ENCODE peak calls at places on chromosome 3, in eight cellular contexts. F is OCI-LY7; P is fibroblast of the aortic adventitia; O is foreskin fibroblast; B is mesendoderm; C is heart left ventricle; T is aorta; A is CD8-positive, alpha-beta memory T cell. Q is an unnamed sample.

GRCh38 chr3:124829819-124830554 is 57.2 kb downstream of the ITGB5 start:
- DNase-seq in F (no peak), P (peak), O (no peak), B (no peak), C (no peak), T (no peak), A (no peak), Q (no peak)

GRCh38 chr3:171239757-171240503 is 213.4 kb upstream of the SLC2A2 start:
- DNase-seq in F (no peak), P (no peak), O (no peak), B (no peak), C (no peak), T (no peak), A (no peak), Q (no peak)

GRCh38 chr3:76949033-76949432 is 90.9 kb upstream of the ROBO2 start:
- DNase-seq in F (no peak), P (no peak), O (no peak), B (no peak), C (no peak), T (no peak), A (no peak), Q (no peak)

GRCh38 chr3:26652157-26652556 is 29.6 kb downstream of the LRRC3B start:
- DNase-seq in F (no peak), P (no peak), O (no peak), B (no peak), C (peak), T (no peak), A (no peak), Q (no peak)

GRCh38 chr3:119156868-119157267 is 10.9 kb downstream of the TEX55 start:
- DNase-seq in F (peak), P (no peak), O (no peak), B (no peak), C (no peak), T (no peak), A (no peak), Q (no peak)

GRCh38 chr3:112984485-112984884 is 6.3 kb upstream of the GTPBP8 start:
- DNase-seq in F (no peak), P (no peak), O (no peak), B (no peak), C (no peak), T (no peak), A (no peak), Q (peak)

GRCh38 chr3:11915621-11916417 is 69.1 kb upstream of the TAMM41 start:
- DNase-seq in F (no peak), P (no peak), O (no peak), B (peak), C (no peak), T (no peak), A (no peak), Q (no peak)

GRCh38 chr3:160106905-160107861 is 118.0 kb upstream of the C3orf80 start:
- DNase-seq in F (no peak), P (no peak), O (no peak), B (peak), C (no peak), T (no peak), A (no peak), Q (no peak)

GRCh38 chr3:111338059-111338698 is 203.8 kb upstream of the CD96 start:
- DNase-seq in F (peak), P (peak), O (peak), B (peak), C (no peak), T (peak), A (no peak), Q (peak)

GRCh38 chr3:99504258-99504657 is 134.1 kb upstream of the COL8A1 start:
- DNase-seq in F (no peak), P (peak), O (peak), B (no peak), C (no peak), T (no peak), A (no peak), Q (no peak)

GRCh38 chr3:196284396-196284795 is 3.1 kb downstream of the PCYT1A start:
- DNase-seq in F (no peak), P (peak), O (no peak), B (no peak), C (no peak), T (no peak), A (no peak), Q (peak)

GRCh38 chr3:196281962-196282361 is 5.6 kb downstream of the PCYT1A start:
- DNase-seq in F (no peak), P (no peak), O (no peak), B (no peak), C (no peak), T (no peak), A (no peak), Q (no peak)

GRCh38 chr3:196275126-196275525 is 12.4 kb downstream of the PCYT1A start:
- DNase-seq in F (no peak), P (no peak), O (no peak), B (no peak), C (no peak), T (no peak), A (no peak), Q (peak)

GRCh38 chr3:196280689-196281463 is 6.7 kb downstream of the PCYT1A start:
- DNase-seq in F (no peak), P (no peak), O (no peak), B (no peak), C (no peak), T (no peak), A (no peak), Q (no peak)
- H3K4me3 ChIP-seq in F (no peak), P (no peak), O (no peak), B (no peak), C (no peak), T (no peak), A (no peak), Q (peak)

DNA sequence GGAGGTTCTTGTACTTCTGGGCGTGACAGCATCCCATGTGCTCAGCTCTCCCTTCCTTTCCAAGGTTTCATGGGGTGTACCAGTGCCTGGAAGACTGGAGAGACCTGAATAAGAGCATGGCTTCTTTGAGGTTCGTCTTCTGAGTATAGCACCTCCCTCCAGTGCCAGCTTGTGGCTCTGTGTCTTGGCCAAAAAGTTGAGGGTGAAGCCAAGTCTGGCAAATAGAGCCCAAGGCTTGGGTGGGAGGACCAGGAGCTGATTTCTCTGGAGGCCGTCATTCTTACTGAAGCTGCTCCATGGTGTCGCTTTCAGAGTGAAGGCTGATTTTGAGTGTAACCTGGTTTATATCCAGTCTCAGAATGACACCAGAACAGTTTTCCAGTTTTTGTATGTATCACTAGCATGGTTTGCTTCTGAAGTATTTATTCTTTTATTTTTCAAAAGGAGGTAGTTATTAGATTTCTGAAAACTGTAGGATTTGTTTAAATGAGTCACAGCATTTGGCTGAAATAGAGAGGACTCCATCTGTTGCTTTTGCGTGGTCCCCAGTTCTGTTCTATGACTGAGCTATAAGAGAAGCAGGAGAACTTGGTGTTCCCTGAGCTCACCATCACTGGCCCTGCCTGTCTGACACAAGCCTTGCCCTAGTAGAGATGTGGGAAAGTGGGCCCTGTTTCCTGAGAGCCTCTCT is 47.2 kb downstream of the BSN start:
- DNase-seq in F (no peak), P (no peak), O (peak), B (no peak), C (no peak), T (no peak), A (no peak), Q (no peak)
- H3K4me3 ChIP-seq in F (no peak), P (no peak), O (no peak), B (no peak), C (no peak), T (no peak), A (no peak), Q (no peak)

GRCh38 chr3:195175476-195176337 is 95.3 kb downstream of the XXYLT1 start:
- DNase-seq in F (no peak), P (no peak), O (no peak), B (no peak), C (no peak), T (no peak), A (no peak), Q (no peak)
- H3K4me3 ChIP-seq in F (no peak), P (no peak), O (no peak), B (no peak), C (no peak), T (no peak), A (no peak), Q (no peak)

GRCh38 chr3:193871093-193871485 is 264.9 kb upstream of the HES1 start:
- DNase-seq in F (no peak), P (no peak), O (no peak), B (no peak), C (no peak), T (no peak), A (no peak), Q (no peak)

GRCh38 chr3:193870376-193871092 is 265.4 kb upstream of the HES1 start:
- DNase-seq in F (no peak), P (no peak), O (no peak), B (peak), C (no peak), T (no peak), A (no peak), Q (no peak)

GRCh38 chr3:193873802-193874201 is 262.1 kb upstream of the HES1 start:
- DNase-seq in F (no peak), P (no peak), O (no peak), B (no peak), C (no peak), T (no peak), A (no peak), Q (no peak)

GRCh38 chr3:193874512-193874911 is 261.4 kb upstream of the HES1 start:
- DNase-seq in F (no peak), P (no peak), O (no peak), B (no peak), C (no peak), T (no peak), A (no peak), Q (no peak)

DNA sequence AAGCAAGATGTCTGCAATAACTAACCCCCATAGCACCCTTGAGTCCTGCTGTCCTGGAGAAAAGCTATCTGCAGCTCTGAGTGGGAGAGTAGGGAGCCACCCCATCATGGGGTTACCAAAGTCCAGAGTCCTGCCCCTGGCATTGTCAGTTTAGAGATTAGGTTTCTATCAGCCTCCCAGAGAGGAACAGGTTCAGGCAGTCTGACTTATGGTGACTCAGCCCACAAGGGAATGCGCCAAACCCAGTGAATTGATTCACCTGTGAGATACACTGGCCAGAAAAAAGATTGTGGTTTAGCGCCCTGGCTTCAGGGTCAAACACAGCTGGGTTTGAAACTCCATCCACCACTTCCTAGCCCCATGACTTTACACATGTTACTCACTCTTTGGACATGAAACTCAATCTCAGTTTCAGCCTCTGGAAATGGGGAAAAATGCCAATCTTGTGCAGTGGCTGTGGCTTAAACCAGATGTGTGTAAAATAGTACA is 263.6 kb upstream of the HES1 start:
- DNase-seq in F (peak), P (peak), O (peak), B (peak), C (no peak), T (no peak), A (no peak), Q (peak)
- H3K4me3 ChIP-seq in F (no peak), P (no peak), O (no peak), B (no peak), C (no peak), T (no peak), A (no peak), Q (no peak)

GRCh38 chr3:7371693-7372572 is 511.0 kb downstream of the GRM7 start:
- DNase-seq in F (no peak), P (no peak), O (no peak), B (no peak), C (no peak), T (no peak), A (no peak), Q (no peak)
- H3K4me3 ChIP-seq in F (no peak), P (no peak), O (no peak), B (no peak), C (no peak), T (no peak), A (no peak), Q (no peak)

DNA sequence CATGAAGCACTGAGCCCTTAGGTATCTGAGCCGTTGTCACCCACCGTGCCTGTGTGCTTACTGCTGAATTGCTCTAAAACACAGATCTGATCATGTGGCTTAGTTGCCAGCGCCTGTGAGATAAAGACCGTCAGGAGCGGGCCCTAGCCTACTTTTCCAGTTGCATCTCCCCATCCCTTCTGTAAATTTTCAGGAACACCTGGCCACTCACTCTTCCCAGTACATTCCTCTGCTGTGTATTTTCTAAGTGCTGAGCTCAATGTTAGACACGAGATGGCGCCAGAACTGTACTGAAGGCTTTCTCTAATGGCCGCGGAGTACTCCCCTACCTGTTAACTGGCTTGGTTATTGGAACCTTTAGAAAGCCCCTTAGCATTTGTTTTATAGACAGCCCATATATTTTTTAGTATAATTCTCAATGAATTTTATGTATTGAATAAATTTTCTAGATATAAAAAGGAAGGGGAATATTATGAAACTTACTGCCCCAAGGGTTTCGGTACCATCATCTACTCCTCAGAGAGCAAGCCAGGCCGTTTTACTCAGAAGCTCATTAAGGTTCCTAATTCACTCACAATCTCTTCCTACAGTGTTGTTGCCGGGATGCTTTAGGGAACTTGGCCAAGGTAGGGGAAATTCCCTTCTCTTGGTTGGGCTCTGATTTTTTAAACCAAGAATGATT is 16.7 kb upstream of the WNT7A start:
- DNase-seq in F (peak), P (peak), O (peak), B (peak), C (no peak), T (no peak), A (peak), Q (peak)
- H3K4me3 ChIP-seq in F (no peak), P (peak), O (peak), B (no peak), C (peak), T (peak), A (peak), Q (peak)

DNA sequence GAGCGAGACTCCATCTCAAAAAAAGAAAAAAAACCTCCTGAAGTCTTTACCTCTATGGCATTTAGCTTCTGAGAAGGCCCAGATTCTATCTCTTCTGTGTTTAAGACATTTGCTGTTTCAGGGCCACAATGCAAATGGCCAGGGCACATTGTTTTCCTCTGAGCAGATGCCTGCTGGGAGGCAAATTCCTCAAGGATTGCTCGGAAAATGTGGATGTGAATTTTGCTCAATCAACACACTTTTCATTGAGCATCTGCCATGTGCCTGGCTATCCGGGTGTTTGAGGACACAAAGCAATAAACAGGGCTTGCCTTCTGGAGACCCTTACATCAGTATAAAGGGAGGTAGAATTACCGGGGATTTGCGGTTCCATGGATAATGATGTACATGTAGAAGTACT is 20.0 kb downstream of the TRIM71 start:
- DNase-seq in F (no peak), P (no peak), O (no peak), B (peak), C (no peak), T (no peak), A (no peak), Q (no peak)
- H3K4me3 ChIP-seq in F (no peak), P (no peak), O (no peak), B (no peak), C (no peak), T (no peak), A (no peak), Q (no peak)

GRCh38 chr3:127002195-127003174 is 19.6 kb downstream of the PLXNA1 start:
- DNase-seq in F (peak), P (peak), O (peak), B (peak), C (peak), T (peak), A (no peak), Q (peak)
- H3K4me3 ChIP-seq in F (no peak), P (peak), O (peak), B (no peak), C (peak), T (no peak), A (no peak), Q (peak)

DNA sequence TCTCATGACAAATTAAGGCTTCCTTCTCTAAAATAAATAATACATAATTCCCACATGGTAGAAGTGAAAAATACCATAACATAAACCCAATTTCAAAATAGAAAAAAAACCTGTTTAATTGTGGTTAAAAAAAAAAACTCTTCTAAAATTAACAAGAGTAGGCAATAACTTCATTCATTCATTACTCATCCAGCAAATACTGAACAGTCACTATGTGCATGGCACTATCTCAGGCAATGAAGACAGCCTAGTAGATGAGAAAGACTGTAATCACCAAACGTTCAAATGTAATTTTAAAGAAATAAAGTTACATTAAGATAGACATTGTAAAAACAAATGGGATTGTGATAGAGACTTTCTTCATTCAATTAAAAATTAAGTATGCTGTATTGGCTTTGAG is 43.4 kb downstream of the TFDP2 start:
- DNase-seq in F (no peak), P (no peak), O (no peak), B (no peak), C (no peak), T (no peak), A (no peak), Q (no peak)
- H3K4me3 ChIP-seq in F (peak), P (no peak), O (no peak), B (no peak), C (no peak), T (no peak), A (no peak), Q (no peak)

Q was measured in adipocyte.